ENCODE peak calls at places on chromosome 4, in four cellular contexts. G, D, J and S are unnamed samples.

GRCh38 chr4:175637762-175638161 is 174.3 kb downstream of the GPM6A start:
- DNase-seq in D (no peak), J (no peak), G (no peak), S (no peak)

GRCh38 chr4:3827616-3828492 is 61.7 kb downstream of the ADRA2C start:
- DNase-seq in G (peak), J (no peak), D (no peak), S (no peak)

GRCh38 chr4:123478859-123479345 is 82.3 kb downstream of the SPRY1 start:
- DNase-seq in G (no peak), J (no peak), D (no peak), S (no peak)

GRCh38 chr4:140252742-140253555 is 99.0 kb upstream of the MAML3 start:
- DNase-seq in D (peak), J (peak), G (peak), S (peak)

GRCh38 chr4:154643493-154643892 is 31.0 kb upstream of the FGG start:
- DNase-seq in J (peak), D (no peak), G (no peak), S (no peak)

GRCh38 chr4:158622251-158622650 is 49.4 kb downstream of the C4orf46 start:
- DNase-seq in G (no peak), J (no peak), D (no peak), S (no peak)

GRCh38 chr4:99411041-99411440 is 24.1 kb downstream of the ADH7 start:
- DNase-seq in J (no peak), D (no peak), G (no peak), S (no peak)

GRCh38 chr4:38757945-38758344 is 24.8 kb downstream of the TLR10 start:
- DNase-seq in D (no peak), G (no peak), J (no peak), S (no peak)

GRCh38 chr4:48222491-48222890 is 47.1 kb downstream of the TEC start:
- DNase-seq in G (no peak), D (no peak), J (no peak), S (no peak)

GRCh38 chr4:3286335-3287175 is 6.3 kb upstream of the RGS12 start:
- DNase-seq in J (no peak), D (no peak), G (no peak), S (no peak)

GRCh38 chr4:15149842-15150592 is 147.7 kb downstream of the CPEB2 start:
- DNase-seq in J (peak), D (no peak), G (peak), S (no peak)

GRCh38 chr4:95190751-95191436 is 357.9 kb downstream of the UNC5C start:
- DNase-seq in J (no peak), G (peak), D (no peak), S (no peak)

GRCh38 chr4:186068581-186069402 is at the start of gene TLR3:
- DNase-seq in D (no peak), J (peak), G (no peak), S (peak)

GRCh38 chr4:10115271-10115656 is 1.3 kb downstream of the WDR1 start:
- DNase-seq in G (no peak), D (no peak), J (peak), S (no peak)

GRCh38 chr4:173252024-173252935 is 81.9 kb downstream of the HMGB2 start:
- DNase-seq in G (no peak), J (peak), D (no peak), S (no peak)

GRCh38 chr4:11427201-11427996 is 1.3 kb downstream of the HS3ST1 start:
- DNase-seq in G (no peak), J (no peak), D (no peak), S (no peak)

GRCh38 chr4:91963489-91963888 is 340.3 kb upstream of the GRID2 start:
- DNase-seq in D (no peak), J (peak), G (no peak), S (no peak)

GRCh38 chr4:98653890-98654867 is 4.2 kb downstream of the TSPAN5 start:
- DNase-seq in G (no peak), J (peak), D (no peak), S (no peak)

GRCh38 chr4:6294705-6295421 is 25.2 kb downstream of the WFS1 start:
- DNase-seq in D (no peak), G (no peak), J (no peak), S (no peak)

GRCh38 chr4:138535316-138535715 is 293.2 kb upstream of the SLC7A11 start:
- DNase-seq in D (no peak), J (no peak), G (no peak), S (no peak)

GRCh38 chr4:133156096-133156495 is 7.0 kb downstream of the PCDH10 start:
- DNase-seq in G (peak), J (no peak), D (no peak), S (no peak)

GRCh38 chr4:81595798-81596610 is 124.3 kb upstream of the RASGEF1B start:
- DNase-seq in D (no peak), J (no peak), G (no peak), S (no peak)

GRCh38 chr4:108291137-108291536 is 122.4 kb upstream of the LEF1 start:
- DNase-seq in J (no peak), D (no peak), G (no peak), S (no peak)

GRCh38 chr4:113874480-113874879 is 105.0 kb downstream of the ARSJ start:
- DNase-seq in J (no peak), G (no peak), D (no peak), S (no peak)

GRCh38 chr4:111960241-111960667 is 185.0 kb upstream of the FAM241A start:
- DNase-seq in G (no peak), J (peak), D (no peak), S (no peak)

GRCh38 chr4:56301181-56302076 is 85.9 kb downstream of the AASDH start:
- DNase-seq in J (peak), G (peak), D (peak), S (peak)

GRCh38 chr4:162015090-162015489 is 148.7 kb downstream of the FSTL5 start:
- DNase-seq in G (no peak), J (peak), D (no peak), S (no peak)

GRCh38 chr4:93182722-93183121 is 645.8 kb upstream of the ATOH1 start:
- DNase-seq in G (no peak), D (no peak), J (no peak), S (no peak)

GRCh38 chr4:114349543-114350175 is 248.9 kb upstream of the UGT8 start:
- DNase-seq in D (no peak), J (peak), G (no peak), S (no peak)

GRCh38 chr4:38161208-38162113 is 201.3 kb downstream of the PTTG2 start:
- DNase-seq in G (no peak), D (no peak), J (no peak), S (no peak)

GRCh38 chr4:173270312-173271027 is 63.7 kb downstream of the HMGB2 start:
- DNase-seq in G (no peak), J (no peak), D (no peak), S (no peak)

GRCh38 chr4:169823685-169824084 is 65.9 kb upstream of the HPF1 start:
- DNase-seq in J (peak), G (no peak), D (no peak), S (peak)

GRCh38 chr4:105620640-105621323 is 68.4 kb downstream of the ARHGEF38 start:
- DNase-seq in J (peak), D (no peak), G (no peak), S (no peak)

GRCh38 chr4:40785727-40786126 is 36.0 kb downstream of the NSUN7 start:
- DNase-seq in D (no peak), J (no peak), G (no peak), S (no peak)

GRCh38 chr4:89344571-89344970 is 37.0 kb upstream of the GPRIN3 start:
- DNase-seq in J (no peak), D (no peak), G (no peak), S (no peak)